ENCODE peak calls at places on chromosomes 4 and X, in six cellular contexts. C is cardiac muscle cell, O is iris pigment epithelial cell, T is astrocyte of the cerebellum, V is NCI-H1417 treated with DMSO at 0.1 percent for 48 hours, K is NCI-H2029 treated with DMSO at 0.1 percent for 48 hours. I is an unnamed sample.

GRCh38 chrX:107731831-107732502 is 43.6 kb downstream of the TSC22D3 start:
- DNase-seq in C (peak), O (peak), T (peak), V (no peak), K (peak), I (peak)

GRCh38 chr4:25863347-25863784 is 578 bp upstream of the SEL1L3 start:
- DNase-seq in C (peak), O (no peak), T (no peak), V (no peak), K (no peak), I (no peak)

GRCh38 chr4:2938906-2939305 is 24.3 kb downstream of the NOP14 start:
- DNase-seq in C (no peak), O (no peak), T (no peak), V (no peak), K (no peak), I (no peak)

GRCh38 chr4:172596206-172596605 is 572.4 kb upstream of the GALNT7 start:
- DNase-seq in C (no peak), O (no peak), T (no peak), V (no peak), K (no peak), I (no peak)

GRCh38 chr4:96152824-96153223 is 312.9 kb downstream of the PDHA2 start:
- DNase-seq in C (no peak), O (no peak), T (no peak), V (no peak), K (no peak), I (no peak)

GRCh38 chrX:45807572-45808425 is 607.1 kb upstream of the DIPK2B start:
- DNase-seq in C (peak), O (peak), T (peak), V (no peak), K (no peak), I (no peak)

GRCh38 chr4:8700576-8700975 is 108.0 kb downstream of the CPZ start:
- DNase-seq in C (no peak), O (no peak), T (no peak), V (no peak), K (no peak), I (no peak)

GRCh38 chrX:15853586-15854079 is 980 bp downstream of the AP1S2 start:
- DNase-seq in C (no peak), O (peak), T (no peak), V (no peak), K (no peak), I (no peak)

GRCh38 chrX:44384688-44385338 is 41.3 kb upstream of the EFHC2 start:
- DNase-seq in C (no peak), O (no peak), T (no peak), V (no peak), K (no peak), I (no peak)

GRCh38 chrX:131675596-131676194 is 131.8 kb downstream of the OR13H1 start:
- DNase-seq in C (peak), O (peak), T (no peak), V (no peak), K (no peak), I (peak)